ENCODE peak calls at places on chromosomes 4 and X, in nine cellular contexts. One of them, this sample, is unnamed.

GRCh38 chr4:85603437-85604336 is 128.7 kb downstream of the ARHGAP24 start:
- DNase-seq in tibial nerve: no peak
- DNase-seq in CD8-positive, alpha-beta memory T cell: no peak
- DNase-seq in A673: peak
- DNase-seq in Peyer's patch: no peak
- DNase-seq in mesenchymal stem cell: peak
- DNase-seq in HCT116: no peak
- DNase-seq in WERI-Rb-1: no peak
- DNase-seq in CD8-positive, alpha-beta T cell: no peak
- DNase-seq in this sample: no peak

GRCh38 chrX:82721891-82722290 is 786.2 kb upstream of the POU3F4 start:
- DNase-seq in A673: no peak
- DNase-seq in CD8-positive, alpha-beta memory T cell: no peak
- DNase-seq in tibial nerve: no peak
- DNase-seq in HCT116: no peak
- DNase-seq in WERI-Rb-1: no peak
- DNase-seq in mesenchymal stem cell: no peak
- DNase-seq in CD8-positive, alpha-beta T cell: no peak
- DNase-seq in Peyer's patch: no peak
- DNase-seq in this sample: no peak

GRCh38 chrX:18855919-18856644 is 127.8 kb downstream of the PHKA2 start:
- DNase-seq in HCT116: no peak
- DNase-seq in tibial nerve: no peak
- DNase-seq in mesenchymal stem cell: peak
- DNase-seq in WERI-Rb-1: no peak
- DNase-seq in A673: no peak
- DNase-seq in Peyer's patch: no peak
- DNase-seq in CD8-positive, alpha-beta memory T cell: no peak
- DNase-seq in CD8-positive, alpha-beta T cell: no peak
- DNase-seq in this sample: peak

GRCh38 chr4:118991686-118992085 is 103.0 kb downstream of the SYNPO2 start:
- DNase-seq in HCT116: no peak
- DNase-seq in A673: no peak
- DNase-seq in CD8-positive, alpha-beta memory T cell: no peak
- DNase-seq in WERI-Rb-1: no peak
- DNase-seq in CD8-positive, alpha-beta T cell: no peak
- DNase-seq in tibial nerve: no peak
- DNase-seq in mesenchymal stem cell: no peak
- DNase-seq in Peyer's patch: no peak
- DNase-seq in this sample: no peak

GRCh38 chr4:158750379-158750778 is 18.4 kb upstream of the FNIP2 start:
- DNase-seq in CD8-positive, alpha-beta memory T cell: no peak
- DNase-seq in mesenchymal stem cell: peak
- DNase-seq in CD8-positive, alpha-beta T cell: no peak
- DNase-seq in WERI-Rb-1: no peak
- DNase-seq in HCT116: no peak
- DNase-seq in A673: no peak
- DNase-seq in tibial nerve: no peak
- DNase-seq in Peyer's patch: no peak
- DNase-seq in this sample: no peak

GRCh38 chrX:17547658-17548057 is 172.7 kb downstream of the NHS start:
- DNase-seq in Peyer's patch: peak
- DNase-seq in A673: no peak
- DNase-seq in mesenchymal stem cell: peak
- DNase-seq in CD8-positive, alpha-beta memory T cell: no peak
- DNase-seq in tibial nerve: peak
- DNase-seq in CD8-positive, alpha-beta T cell: no peak
- DNase-seq in WERI-Rb-1: no peak
- DNase-seq in HCT116: peak
- DNase-seq in this sample: peak

GRCh38 chr4:83701041-83701440 is 165.1 kb downstream of the GPAT3 start:
- DNase-seq in tibial nerve: no peak
- DNase-seq in WERI-Rb-1: no peak
- DNase-seq in CD8-positive, alpha-beta T cell: no peak
- DNase-seq in A673: no peak
- DNase-seq in mesenchymal stem cell: no peak
- DNase-seq in Peyer's patch: no peak
- DNase-seq in CD8-positive, alpha-beta memory T cell: no peak
- DNase-seq in HCT116: no peak
- DNase-seq in this sample: no peak

GRCh38 chr4:119124314-119124713 is 11.3 kb upstream of the MYOZ2 start:
- DNase-seq in HCT116: no peak
- DNase-seq in mesenchymal stem cell: peak
- DNase-seq in CD8-positive, alpha-beta T cell: no peak
- DNase-seq in WERI-Rb-1: no peak
- DNase-seq in Peyer's patch: no peak
- DNase-seq in CD8-positive, alpha-beta memory T cell: no peak
- DNase-seq in tibial nerve: no peak
- DNase-seq in A673: peak
- DNase-seq in this sample: peak

GRCh38 chr4:70623301-70623700 is 5.2 kb upstream of the ENAM start:
- DNase-seq in tibial nerve: no peak
- DNase-seq in CD8-positive, alpha-beta memory T cell: no peak
- DNase-seq in WERI-Rb-1: no peak
- DNase-seq in Peyer's patch: no peak
- DNase-seq in HCT116: no peak
- DNase-seq in CD8-positive, alpha-beta T cell: no peak
- DNase-seq in A673: no peak
- DNase-seq in mesenchymal stem cell: no peak
- DNase-seq in this sample: no peak

GRCh38 chr4:2330119-2331042 is 68.5 kb upstream of the MXD4 start:
- DNase-seq in mesenchymal stem cell: peak
- DNase-seq in CD8-positive, alpha-beta memory T cell: no peak
- DNase-seq in WERI-Rb-1: no peak
- DNase-seq in CD8-positive, alpha-beta T cell: no peak
- DNase-seq in A673: no peak
- DNase-seq in HCT116: peak
- DNase-seq in Peyer's patch: no peak
- DNase-seq in tibial nerve: no peak
- DNase-seq in this sample: no peak

GRCh38 chrX:136879001-136879667 is 1.4 kb downstream of the RBMX start:
- DNase-seq in CD8-positive, alpha-beta T cell: no peak
- DNase-seq in A673: no peak
- DNase-seq in mesenchymal stem cell: peak
- DNase-seq in Peyer's patch: no peak
- DNase-seq in WERI-Rb-1: no peak
- DNase-seq in HCT116: no peak
- DNase-seq in tibial nerve: no peak
- DNase-seq in CD8-positive, alpha-beta memory T cell: no peak
- DNase-seq in this sample: no peak

GRCh38 chr4:76235915-76236314 is 15.6 kb upstream of the FAM47E start:
- DNase-seq in WERI-Rb-1: no peak
- DNase-seq in Peyer's patch: no peak
- DNase-seq in mesenchymal stem cell: no peak
- DNase-seq in HCT116: no peak
- DNase-seq in tibial nerve: no peak
- DNase-seq in CD8-positive, alpha-beta memory T cell: no peak
- DNase-seq in CD8-positive, alpha-beta T cell: no peak
- DNase-seq in A673: no peak
- DNase-seq in this sample: no peak

GRCh38 chr4:149292422-149293055 is 523.1 kb downstream of the IQCM start:
- DNase-seq in tibial nerve: no peak
- DNase-seq in HCT116: no peak
- DNase-seq in Peyer's patch: no peak
- DNase-seq in CD8-positive, alpha-beta T cell: no peak
- DNase-seq in mesenchymal stem cell: no peak
- DNase-seq in CD8-positive, alpha-beta memory T cell: no peak
- DNase-seq in WERI-Rb-1: no peak
- DNase-seq in A673: no peak
- DNase-seq in this sample: peak

GRCh38 chrX:118526149-118526548 is 30.5 kb downstream of the DOCK11 start:
- DNase-seq in WERI-Rb-1: no peak
- DNase-seq in Peyer's patch: no peak
- DNase-seq in HCT116: no peak
- DNase-seq in A673: no peak
- DNase-seq in CD8-positive, alpha-beta T cell: no peak
- DNase-seq in mesenchymal stem cell: peak
- DNase-seq in CD8-positive, alpha-beta memory T cell: no peak
- DNase-seq in tibial nerve: no peak
- DNase-seq in this sample: no peak
- H3K27ac ChIP-seq in WERI-Rb-1: no peak
- H3K27ac ChIP-seq in Peyer's patch: no peak
- H3K27ac ChIP-seq in HCT116: no peak
- H3K27ac ChIP-seq in A673: no peak
- H3K27ac ChIP-seq in CD8-positive, alpha-beta T cell: no peak
- H3K27ac ChIP-seq in mesenchymal stem cell: no peak
- H3K27ac ChIP-seq in CD8-positive, alpha-beta memory T cell: no peak
- H3K27ac ChIP-seq in tibial nerve: peak
- H3K27ac ChIP-seq in this sample: no peak

GRCh38 chrX:71106427-71106826 is at the start of gene CXorf65:
- DNase-seq in mesenchymal stem cell: no peak
- DNase-seq in CD8-positive, alpha-beta T cell: peak
- DNase-seq in CD8-positive, alpha-beta memory T cell: no peak
- DNase-seq in Peyer's patch: no peak
- DNase-seq in WERI-Rb-1: no peak
- DNase-seq in HCT116: no peak
- DNase-seq in tibial nerve: no peak
- DNase-seq in A673: no peak
- DNase-seq in this sample: peak

GRCh38 chrX:71111851-71112468 is 583 bp upstream of the IL2RG start:
- DNase-seq in A673: no peak
- DNase-seq in HCT116: no peak
- DNase-seq in mesenchymal stem cell: no peak
- DNase-seq in tibial nerve: no peak
- DNase-seq in WERI-Rb-1: no peak
- DNase-seq in CD8-positive, alpha-beta memory T cell: no peak
- DNase-seq in Peyer's patch: no peak
- DNase-seq in CD8-positive, alpha-beta T cell: peak
- DNase-seq in this sample: no peak

GRCh38 chrX:71107762-71108360 is 1.3 kb upstream of the CXorf65 start:
- DNase-seq in A673: no peak
- DNase-seq in Peyer's patch: no peak
- DNase-seq in CD8-positive, alpha-beta T cell: peak
- DNase-seq in tibial nerve: no peak
- DNase-seq in mesenchymal stem cell: peak
- DNase-seq in CD8-positive, alpha-beta memory T cell: peak
- DNase-seq in HCT116: no peak
- DNase-seq in WERI-Rb-1: no peak
- DNase-seq in this sample: peak

GRCh38 chrX:71107245-71107644 is 705 bp upstream of the CXorf65 start:
- DNase-seq in Peyer's patch: no peak
- DNase-seq in tibial nerve: no peak
- DNase-seq in HCT116: no peak
- DNase-seq in CD8-positive, alpha-beta T cell: no peak
- DNase-seq in CD8-positive, alpha-beta memory T cell: no peak
- DNase-seq in WERI-Rb-1: no peak
- DNase-seq in mesenchymal stem cell: no peak
- DNase-seq in A673: no peak
- DNase-seq in this sample: no peak

DNA sequence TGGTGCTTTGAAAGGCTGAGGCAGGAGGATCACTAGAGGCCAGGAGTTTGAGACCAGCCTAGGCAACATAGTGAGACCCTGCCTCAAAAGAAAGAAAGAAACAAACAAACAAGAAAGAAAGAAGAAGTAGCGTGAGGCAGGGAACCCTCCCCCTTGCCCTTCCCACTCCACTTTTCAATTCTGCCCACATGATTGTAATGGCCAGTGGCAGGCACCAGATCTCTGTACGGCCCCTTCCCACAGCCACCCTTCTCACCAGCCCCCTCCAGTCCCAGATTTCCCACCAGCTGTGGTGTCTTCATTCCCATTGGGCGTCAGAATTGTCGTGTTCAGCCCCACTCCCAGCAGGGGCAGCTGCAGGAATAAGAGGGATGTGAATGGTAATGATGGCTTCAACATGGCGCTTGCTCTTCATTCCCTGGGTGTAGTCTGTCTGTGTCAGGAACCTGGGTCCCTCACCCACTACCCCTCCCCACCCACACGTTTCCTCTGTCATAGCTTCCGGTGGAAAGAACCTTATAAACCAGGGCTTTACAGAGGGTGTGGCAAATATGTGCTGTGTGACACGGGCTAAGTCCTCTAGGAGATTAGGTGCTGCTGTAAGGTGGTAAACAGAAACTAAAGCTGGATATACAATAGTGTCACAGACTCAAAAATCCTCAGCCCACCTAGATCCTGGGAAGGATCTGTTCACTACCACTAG is at the start of gene IL2RG:
- DNase-seq in HCT116: no peak
- DNase-seq in CD8-positive, alpha-beta memory T cell: peak
- DNase-seq in WERI-Rb-1: no peak
- DNase-seq in Peyer's patch: peak
- DNase-seq in A673: no peak
- DNase-seq in mesenchymal stem cell: no peak
- DNase-seq in tibial nerve: no peak
- DNase-seq in CD8-positive, alpha-beta T cell: peak
- DNase-seq in this sample: no peak
- H3K4me3 ChIP-seq in HCT116: no peak
- H3K4me3 ChIP-seq in CD8-positive, alpha-beta memory T cell: peak
- H3K4me3 ChIP-seq in WERI-Rb-1: no peak
- H3K4me3 ChIP-seq in Peyer's patch: peak
- H3K4me3 ChIP-seq in A673: no peak
- H3K4me3 ChIP-seq in mesenchymal stem cell: no peak
- H3K4me3 ChIP-seq in tibial nerve: no peak
- H3K4me3 ChIP-seq in CD8-positive, alpha-beta T cell: peak
- H3K4me3 ChIP-seq in this sample: no peak

DNA sequence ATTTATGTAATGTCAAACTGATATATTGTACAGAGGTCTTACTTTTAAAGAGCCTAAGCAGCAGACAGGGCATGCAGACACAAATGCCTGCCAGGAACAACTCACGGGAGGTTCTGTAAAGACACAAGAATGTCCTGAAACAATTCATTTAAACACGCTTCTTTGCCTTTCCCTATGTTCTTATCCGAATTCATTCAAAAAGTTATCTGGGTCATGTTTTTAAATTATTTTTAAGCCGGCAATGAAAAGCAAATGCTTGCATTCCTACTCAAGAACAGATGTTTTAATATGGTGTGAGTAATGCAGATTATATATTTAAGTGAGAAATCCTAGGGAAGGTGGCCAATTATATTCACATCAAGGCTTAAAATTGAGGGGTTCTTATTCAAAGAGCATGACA is 192.6 kb downstream of the PDGFC start:
- DNase-seq in tibial nerve: no peak
- DNase-seq in CD8-positive, alpha-beta memory T cell: no peak
- DNase-seq in WERI-Rb-1: no peak
- DNase-seq in A673: peak
- DNase-seq in mesenchymal stem cell: no peak
- DNase-seq in CD8-positive, alpha-beta T cell: no peak
- DNase-seq in Peyer's patch: no peak
- DNase-seq in HCT116: no peak
- DNase-seq in this sample: no peak
- H3K27ac ChIP-seq in tibial nerve: no peak
- H3K27ac ChIP-seq in CD8-positive, alpha-beta memory T cell: no peak
- H3K27ac ChIP-seq in WERI-Rb-1: no peak
- H3K27ac ChIP-seq in A673: no peak
- H3K27ac ChIP-seq in mesenchymal stem cell: peak
- H3K27ac ChIP-seq in CD8-positive, alpha-beta T cell: no peak
- H3K27ac ChIP-seq in Peyer's patch: no peak
- H3K27ac ChIP-seq in HCT116: peak
- H3K27ac ChIP-seq in this sample: no peak

DNA sequence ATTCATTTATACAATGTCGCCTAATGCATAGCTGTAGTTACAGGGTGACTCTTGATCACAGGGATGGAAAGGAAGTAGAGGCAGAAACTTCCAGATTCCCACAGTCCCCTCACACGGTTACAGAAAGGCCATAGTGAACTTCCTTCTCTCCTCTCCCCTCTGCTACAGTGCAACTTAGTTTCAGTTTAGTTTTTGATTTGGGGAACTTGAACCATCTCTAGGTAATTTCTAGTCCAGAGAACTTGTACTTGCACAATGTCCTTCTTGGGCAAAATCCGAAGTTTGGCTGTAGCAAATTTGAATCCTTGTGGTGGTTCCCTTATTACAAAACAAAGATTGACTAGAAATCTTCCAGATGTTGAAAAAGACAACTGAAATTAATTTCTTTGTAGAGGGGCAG is 1.2 kb upstream of the BLTP1 start:
- DNase-seq in A673: no peak
- DNase-seq in mesenchymal stem cell: no peak
- DNase-seq in CD8-positive, alpha-beta memory T cell: no peak
- DNase-seq in CD8-positive, alpha-beta T cell: no peak
- DNase-seq in WERI-Rb-1: no peak
- DNase-seq in Peyer's patch: no peak
- DNase-seq in HCT116: no peak
- DNase-seq in tibial nerve: no peak
- DNase-seq in this sample: no peak
- H3K4me3 ChIP-seq in A673: no peak
- H3K4me3 ChIP-seq in mesenchymal stem cell: peak
- H3K4me3 ChIP-seq in CD8-positive, alpha-beta memory T cell: peak
- H3K4me3 ChIP-seq in CD8-positive, alpha-beta T cell: peak
- H3K4me3 ChIP-seq in WERI-Rb-1: no peak
- H3K4me3 ChIP-seq in Peyer's patch: no peak
- H3K4me3 ChIP-seq in HCT116: no peak
- H3K4me3 ChIP-seq in tibial nerve: no peak
- H3K4me3 ChIP-seq in this sample: peak